ENCODE peak calls at places on chromosome 10, in seven cellular contexts. H is hepatocyte, Z is H1, B is HCT116, L is Peyer's patch, G is brain microvascular endothelial cell, C is colonic mucosa. T is an unnamed sample.

GRCh38 chr10:93060887-93061593 is 442 bp downstream of the CYP26C1 start:
- DNase-seq in H (no peak), Z (no peak), B (no peak), L (no peak), G (no peak), C (no peak), T (no peak)

GRCh38 chr10:15504101-15504840 is 133.2 kb upstream of the FAM171A1 start:
- DNase-seq in H (no peak), Z (no peak), B (no peak), L (no peak), G (peak), C (no peak), T (no peak)

GRCh38 chr10:79066460-79067240 is 2.1 kb upstream of the ZMIZ1 start:
- DNase-seq in H (peak), Z (no peak), B (no peak), L (no peak), G (no peak), C (peak), T (no peak)

GRCh38 chr10:22633528-22633927 is 80.8 kb downstream of the PIP4K2A start:
- DNase-seq in H (no peak), Z (no peak), B (no peak), L (no peak), G (no peak), C (no peak), T (no peak)

GRCh38 chr10:110840225-110840922 is 31.4 kb upstream of the PDCD4 start:
- DNase-seq in H (peak), Z (no peak), B (no peak), L (peak), G (no peak), C (peak), T (no peak)

GRCh38 chr10:121339136-121339535 is 259.1 kb downstream of the FGFR2 start:
- DNase-seq in H (no peak), Z (no peak), B (no peak), L (no peak), G (no peak), C (no peak), T (no peak)

GRCh38 chr10:70458329-70459060 is 17.0 kb upstream of the NODAL start:
- DNase-seq in H (peak), Z (peak), B (no peak), L (peak), G (peak), C (peak), T (no peak)

GRCh38 chr10:48197236-48197899 is 77.1 kb downstream of the FRMPD2 start:
- DNase-seq in H (no peak), Z (no peak), B (no peak), L (no peak), G (no peak), C (no peak), T (no peak)

GRCh38 chr10:21060626-21061025 is 163.5 kb upstream of the NEBL start:
- DNase-seq in H (no peak), Z (no peak), B (no peak), L (no peak), G (no peak), C (no peak), T (no peak)

GRCh38 chr10:112581921-112582320 is 134.9 kb downstream of the VTI1A start:
- DNase-seq in H (no peak), Z (no peak), B (no peak), L (no peak), G (no peak), C (no peak), T (no peak)

GRCh38 chr10:97038688-97039087 is 147.1 kb downstream of the SLIT1 start:
- DNase-seq in H (no peak), Z (no peak), B (no peak), L (no peak), G (no peak), C (no peak), T (no peak)

GRCh38 chr10:28111712-28112111 is 112.8 kb upstream of the ODAD2 start:
- DNase-seq in H (no peak), Z (no peak), B (peak), L (no peak), G (no peak), C (no peak), T (no peak)

GRCh38 chr10:59508296-59508695 is 145.9 kb upstream of the FAM13C start:
- DNase-seq in H (peak), Z (no peak), B (peak), L (peak), G (no peak), C (peak), T (no peak)

GRCh38 chr10:17768957-17769356 is 17.0 kb downstream of the TMEM236 start:
- DNase-seq in H (no peak), Z (no peak), B (no peak), L (no peak), G (no peak), C (no peak), T (no peak)

GRCh38 chr10:117499248-117500105 is 43.1 kb upstream of the EMX2 start:
- DNase-seq in H (no peak), Z (no peak), B (no peak), L (no peak), G (no peak), C (no peak), T (no peak)
- H3K27ac ChIP-seq in H (no peak), Z (no peak), B (no peak), L (no peak), G (no peak), C (no peak), T (no peak)

DNA sequence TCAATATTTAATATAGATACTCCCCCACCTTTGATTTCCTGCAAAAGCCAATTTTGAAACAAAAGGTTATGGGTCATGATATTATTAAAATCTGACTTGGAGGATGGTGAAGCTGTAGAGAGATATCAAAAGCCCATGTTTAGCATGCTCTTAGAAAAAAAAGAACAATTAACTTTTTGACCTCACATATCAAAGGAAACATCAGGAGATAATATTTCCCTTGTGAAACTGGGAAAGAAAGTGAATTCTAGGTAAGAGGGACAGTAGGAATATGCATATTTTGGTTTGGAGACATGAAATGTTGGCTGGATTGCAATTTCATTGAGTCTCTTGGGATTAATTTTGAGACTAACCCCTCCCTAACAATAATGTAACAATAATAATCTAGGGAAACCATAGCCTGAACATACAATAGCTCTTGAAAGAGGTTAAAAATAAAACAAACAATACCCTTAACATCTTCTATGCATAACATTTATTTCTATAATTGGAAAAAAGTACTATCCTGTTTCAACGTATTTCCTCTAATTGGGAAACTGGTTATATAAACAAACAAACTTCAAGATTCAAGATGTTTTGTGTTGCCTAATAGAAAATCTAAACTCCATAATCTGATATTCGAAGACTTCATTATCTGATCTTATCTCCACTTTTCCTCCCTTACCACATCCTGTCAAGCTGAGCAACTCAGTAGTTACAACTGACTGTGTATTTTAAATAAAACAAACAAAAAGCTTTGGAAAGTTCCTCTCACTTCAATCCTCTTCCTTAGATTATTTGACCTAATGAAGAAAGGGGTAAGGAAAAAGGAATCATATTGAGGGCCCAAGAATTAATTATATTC is 14.8 kb downstream of the TMEM26 start:
- DNase-seq in H (no peak), Z (no peak), B (no peak), L (no peak), G (no peak), C (no peak), T (no peak)
- H3K27ac ChIP-seq in H (no peak), Z (no peak), B (no peak), L (no peak), G (no peak), C (no peak), T (no peak)

GRCh38 chr10:3924344-3924743 is 139.3 kb upstream of the KLF6 start:
- DNase-seq in H (no peak), Z (no peak), B (no peak), L (no peak), G (peak), C (no peak), T (no peak)
- H3K27ac ChIP-seq in H (no peak), Z (no peak), B (no peak), L (no peak), G (peak), C (no peak), T (no peak)

DNA sequence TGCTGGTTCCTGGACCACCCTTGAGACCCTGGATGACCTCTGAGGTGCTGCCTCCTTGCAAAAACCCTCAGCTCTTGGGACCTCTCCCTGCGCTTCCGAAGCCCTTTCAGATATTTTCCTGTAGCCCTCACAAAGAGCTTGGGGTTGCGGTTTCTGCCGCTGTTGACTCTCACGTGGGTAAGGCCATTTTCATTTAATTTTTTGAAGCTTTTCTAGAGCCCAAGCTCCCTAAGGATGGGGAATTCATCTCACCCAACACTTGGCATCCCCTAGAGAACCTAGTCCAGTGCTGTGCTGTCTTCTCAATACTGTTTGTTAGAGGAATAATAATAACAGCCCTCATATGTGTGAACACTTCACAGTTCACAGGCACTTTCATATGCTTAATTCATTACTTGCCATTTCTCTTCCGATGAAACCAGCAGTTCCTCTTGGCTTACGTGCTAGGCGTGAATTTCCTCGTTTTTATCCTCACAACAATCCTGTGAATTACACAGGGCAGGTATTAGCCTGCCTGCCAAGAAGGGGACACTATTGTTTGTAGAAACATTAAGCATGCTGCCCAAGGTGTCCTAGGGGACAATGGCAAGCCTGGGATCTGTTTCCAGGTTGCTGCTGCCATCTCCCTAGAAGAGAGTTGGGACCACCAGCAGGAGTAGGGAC is 71.6 kb upstream of the CTBP2 start:
- DNase-seq in H (no peak), Z (no peak), B (no peak), L (no peak), G (no peak), C (no peak), T (no peak)
- H3K27ac ChIP-seq in H (no peak), Z (no peak), B (peak), L (no peak), G (no peak), C (no peak), T (no peak)

GRCh38 chr10:124710266-124710881 is 33.8 kb downstream of the FAM53B start:
- DNase-seq in H (no peak), Z (no peak), B (no peak), L (no peak), G (no peak), C (no peak), T (no peak)

GRCh38 chr10:124713679-124714298 is 30.4 kb downstream of the FAM53B start:
- DNase-seq in H (no peak), Z (no peak), B (no peak), L (no peak), G (no peak), C (no peak), T (no peak)

GRCh38 chr10:124715479-124715878 is 28.7 kb downstream of the FAM53B start:
- DNase-seq in H (no peak), Z (no peak), B (no peak), L (no peak), G (no peak), C (no peak), T (no peak)

GRCh38 chr10:124711145-124711544 is 33.0 kb downstream of the FAM53B start:
- DNase-seq in H (no peak), Z (no peak), B (no peak), L (no peak), G (no peak), C (no peak), T (no peak)

GRCh38 chr10:124712704-124713407 is 31.3 kb downstream of the FAM53B start:
- DNase-seq in H (no peak), Z (no peak), B (no peak), L (no peak), G (no peak), C (no peak), T (no peak)
- H3K27ac ChIP-seq in H (no peak), Z (no peak), B (no peak), L (no peak), G (no peak), C (no peak), T (no peak)

GRCh38 chr10:103711351-103711994 is 143.9 kb downstream of the SH3PXD2A start:
- DNase-seq in H (no peak), Z (no peak), B (no peak), L (no peak), G (no peak), C (no peak), T (no peak)
- H3K27ac ChIP-seq in H (no peak), Z (no peak), B (no peak), L (no peak), G (no peak), C (no peak), T (no peak)

DNA sequence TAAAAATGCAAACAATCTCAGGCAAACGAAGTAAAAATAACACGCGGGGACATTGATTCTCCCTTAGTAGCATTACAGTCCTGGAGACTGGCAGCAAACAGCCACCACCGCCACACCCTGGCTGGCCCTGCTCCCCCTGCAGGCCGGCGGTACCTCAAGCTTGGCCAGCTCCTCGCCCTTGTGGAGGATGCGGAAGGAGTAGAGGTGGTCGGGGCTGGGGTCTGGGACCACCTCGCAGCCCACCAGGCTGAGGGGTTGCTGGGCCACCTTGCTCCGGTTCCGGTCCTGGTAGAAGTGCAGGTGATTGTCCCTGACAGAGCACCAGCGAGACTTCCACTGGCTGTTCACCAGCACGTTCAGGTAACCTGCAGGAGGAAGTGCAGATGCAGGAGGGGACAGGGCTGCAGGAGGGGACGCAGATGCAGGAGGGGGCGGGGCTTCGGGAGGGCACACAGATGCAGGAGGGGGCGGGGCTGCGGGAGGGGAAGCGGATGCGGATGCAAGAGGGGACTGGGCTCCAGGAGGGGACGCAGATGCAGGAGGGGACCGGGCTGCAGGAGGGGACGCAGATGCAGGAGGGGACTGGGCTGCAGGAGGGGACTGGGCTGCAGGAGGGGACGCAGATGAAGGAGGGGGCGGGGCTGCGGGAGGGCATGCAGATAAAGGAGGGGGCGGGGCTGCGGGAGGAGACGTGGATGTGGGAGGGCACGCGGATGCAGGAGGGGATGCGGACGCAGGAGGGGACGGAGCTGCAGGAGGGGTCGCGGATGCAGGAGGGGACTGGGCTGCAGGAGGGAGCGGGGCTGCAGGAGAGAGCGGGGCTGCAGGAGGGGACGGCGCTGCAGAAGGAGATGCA is 65.7 kb downstream of the VWA2 start:
- DNase-seq in H (peak), Z (peak), B (no peak), L (peak), G (no peak), C (peak), T (peak)
- H3K27ac ChIP-seq in H (peak), Z (no peak), B (peak), L (peak), G (peak), C (peak), T (no peak)